ENCODE peak calls at places on chromosomes 16 and 17, in four cellular contexts. One of them, this sample, is unnamed.

GRCh38 chr16:68760671-68761275 is 23.7 kb downstream of the CDH1 start:
- DNase-seq in body of pancreas: peak; percentile 61
- DNase-seq in A549: peak; percentile 48
- DNase-seq in HCT116: no peak
- DNase-seq in this sample: no peak

GRCh38 chr17:2560658-2561057 is 32.8 kb upstream of the PAFAH1B1 start:
- DNase-seq in A549: no peak
- DNase-seq in HCT116: no peak
- DNase-seq in body of pancreas: no peak
- DNase-seq in this sample: no peak

GRCh38 chr17:44829558-44830358 is at the start of gene GJC1:
- DNase-seq in A549: peak; percentile 49
- DNase-seq in HCT116: no peak
- DNase-seq in body of pancreas: no peak
- DNase-seq in this sample: no peak

GRCh38 chr17:64185101-64185500 is 55.2 kb upstream of the ERN1 start:
- DNase-seq in HCT116: no peak
- DNase-seq in body of pancreas: no peak
- DNase-seq in A549: no peak
- DNase-seq in this sample: no peak

GRCh38 chr16:50519001-50519400 is 29.2 kb upstream of the NKD1 start:
- DNase-seq in A549: no peak
- DNase-seq in body of pancreas: no peak
- DNase-seq in HCT116: no peak
- DNase-seq in this sample: no peak

GRCh38 chr16:85019659-85020245 is 7.8 kb upstream of the KIAA0513 start:
- DNase-seq in body of pancreas: peak; percentile 91
- DNase-seq in HCT116: no peak
- DNase-seq in A549: no peak
- DNase-seq in this sample: no peak

GRCh38 chr17:15422392-15422957 is 44.9 kb downstream of the CDRT4 start:
- DNase-seq in HCT116: no peak
- DNase-seq in A549: no peak
- DNase-seq in body of pancreas: no peak
- DNase-seq in this sample: no peak

GRCh38 chr16:50309527-50310307 is 43.4 kb downstream of the ADCY7 start:
- DNase-seq in body of pancreas: no peak
- DNase-seq in HCT116: no peak
- DNase-seq in A549: no peak
- DNase-seq in this sample: no peak

GRCh38 chr17:57875109-57876022 is 25.5 kb upstream of the MRPS23 start:
- DNase-seq in HCT116: peak; percentile 90
- DNase-seq in body of pancreas: peak; percentile 90
- DNase-seq in A549: peak; percentile 98
- DNase-seq in this sample: no peak

GRCh38 chr16:15055141-15056053 is 477 bp downstream of the NTAN1 start:
- DNase-seq in A549: peak; percentile 30
- DNase-seq in HCT116: no peak
- DNase-seq in body of pancreas: peak; percentile 49
- DNase-seq in this sample: peak; percentile 36

GRCh38 chr16:8818499-8819270 is 21.0 kb downstream of the PMM2 start:
- DNase-seq in body of pancreas: no peak
- DNase-seq in HCT116: no peak
- DNase-seq in A549: no peak
- DNase-seq in this sample: no peak
- TF ChIP-seq POLR2A in body of pancreas: no peak
- TF ChIP-seq POLR2A in HCT116: no peak
- TF ChIP-seq POLR2A in A549: no peak
- TF ChIP-seq POLR2A in this sample: no peak

DNA sequence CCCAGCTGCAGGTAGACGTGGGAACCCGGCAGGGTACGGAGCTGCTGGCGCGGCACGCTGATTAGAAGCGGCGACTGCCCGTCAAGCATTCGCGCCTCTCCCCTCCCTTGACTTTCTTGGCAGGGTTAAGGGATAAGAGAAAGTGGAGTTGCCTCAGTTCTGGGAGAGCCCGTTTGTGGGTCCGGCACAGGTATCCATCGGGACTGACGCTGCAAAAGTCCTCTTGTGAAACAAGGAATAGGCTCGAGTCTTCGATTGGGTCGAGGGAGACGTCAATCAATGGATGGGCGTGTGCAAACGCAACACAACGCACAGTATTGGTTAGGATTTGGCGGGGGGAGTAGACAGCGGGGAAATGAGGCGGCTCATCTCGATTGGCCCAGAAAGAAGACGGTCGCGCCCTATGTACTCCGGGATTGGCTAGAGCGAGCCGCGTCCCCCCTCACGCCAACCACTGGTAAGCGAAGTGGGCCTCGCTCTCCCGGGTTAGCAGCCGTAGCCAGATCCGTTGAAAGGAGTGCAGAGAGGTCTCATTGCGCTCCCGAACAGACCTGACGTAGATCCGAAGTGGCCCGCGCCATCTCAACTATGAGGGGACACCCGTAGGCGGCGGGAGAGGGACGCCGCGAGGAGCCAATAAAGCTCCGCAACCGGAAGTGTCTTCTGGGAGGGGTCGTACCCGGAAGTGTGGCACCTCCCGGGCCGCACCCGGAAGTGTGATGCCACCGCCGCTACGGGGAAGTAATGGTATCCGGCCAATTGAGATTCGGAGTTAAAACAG is at the start of gene MON1B:
- DNase-seq in body of pancreas: peak; percentile 97
- DNase-seq in HCT116: peak; percentile 98
- DNase-seq in A549: peak; percentile 99
- DNase-seq in this sample: peak; percentile 98
- TF ChIP-seq POLR2A in body of pancreas: peak; percentile 97
- TF ChIP-seq POLR2A in HCT116: no peak
- TF ChIP-seq POLR2A in A549: peak; percentile 77
- TF ChIP-seq POLR2A in this sample: peak; percentile 93

GRCh38 chr16:67000384-67001158 is 12.2 kb downstream of the CES4A start:
- DNase-seq in A549: peak; percentile 58
- DNase-seq in body of pancreas: peak; percentile 84
- DNase-seq in HCT116: no peak
- DNase-seq in this sample: no peak
- TF ChIP-seq POLR2A in A549: peak; percentile 32
- TF ChIP-seq POLR2A in body of pancreas: peak; percentile 45
- TF ChIP-seq POLR2A in HCT116: no peak
- TF ChIP-seq POLR2A in this sample: no peak

GRCh38 chr16:81480856-81481821 is 36.5 kb downstream of the CMIP start:
- DNase-seq in A549: no peak
- DNase-seq in body of pancreas: no peak
- DNase-seq in HCT116: no peak
- DNase-seq in this sample: peak; percentile 5
- TF ChIP-seq POLR2A in A549: no peak
- TF ChIP-seq POLR2A in body of pancreas: no peak
- TF ChIP-seq POLR2A in HCT116: no peak
- TF ChIP-seq POLR2A in this sample: no peak

DNA sequence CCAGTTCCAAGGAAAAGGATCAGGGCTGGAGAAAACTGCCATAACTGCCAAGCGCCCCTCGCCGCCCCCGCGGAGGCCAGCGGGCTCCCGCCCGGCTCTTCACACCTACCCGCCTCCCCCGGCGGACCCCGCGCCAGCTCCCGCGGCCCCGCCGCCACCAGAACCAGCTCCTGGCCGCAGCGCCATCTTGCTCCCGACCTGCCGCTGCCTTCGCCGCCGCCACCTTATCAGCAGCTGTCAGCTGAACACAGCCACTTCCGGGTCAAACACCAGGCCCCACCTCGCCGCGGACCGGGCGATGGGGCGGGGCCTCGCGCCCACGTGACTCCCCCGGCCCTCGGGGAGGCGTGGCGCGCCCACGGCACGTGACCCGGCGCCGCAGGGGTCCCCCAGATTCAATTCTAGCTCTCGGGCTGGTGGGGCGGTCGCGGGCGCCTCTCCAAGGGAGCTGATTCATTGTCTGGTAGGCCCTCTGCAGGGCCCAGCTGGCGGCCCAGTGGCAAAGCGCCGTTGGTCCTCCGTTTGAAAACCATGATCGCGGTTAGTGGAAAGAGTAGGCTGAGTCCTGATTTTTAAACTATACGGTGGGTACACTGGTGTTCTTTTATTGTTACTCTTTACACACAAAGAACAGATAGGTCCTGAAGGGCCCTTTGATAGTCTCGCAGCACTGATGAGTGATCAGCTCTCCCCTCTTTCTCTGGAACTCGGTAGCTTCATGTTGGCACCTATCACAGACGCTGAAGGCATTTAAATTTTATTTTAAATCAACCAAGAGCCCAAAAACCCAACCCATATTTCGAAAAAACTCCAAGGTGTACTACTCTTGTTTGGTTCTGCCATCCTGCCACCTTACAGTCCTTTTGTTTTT is at the start of gene SYNRG:
- DNase-seq in body of pancreas: peak; percentile 95
- DNase-seq in HCT116: peak; percentile 86
- DNase-seq in A549: peak; percentile 99
- DNase-seq in this sample: peak; percentile 98
- TF ChIP-seq POLR2A in body of pancreas: peak; percentile 74
- TF ChIP-seq POLR2A in HCT116: peak; percentile 80
- TF ChIP-seq POLR2A in A549: peak; percentile 90
- TF ChIP-seq POLR2A in this sample: peak; percentile 83

DNA sequence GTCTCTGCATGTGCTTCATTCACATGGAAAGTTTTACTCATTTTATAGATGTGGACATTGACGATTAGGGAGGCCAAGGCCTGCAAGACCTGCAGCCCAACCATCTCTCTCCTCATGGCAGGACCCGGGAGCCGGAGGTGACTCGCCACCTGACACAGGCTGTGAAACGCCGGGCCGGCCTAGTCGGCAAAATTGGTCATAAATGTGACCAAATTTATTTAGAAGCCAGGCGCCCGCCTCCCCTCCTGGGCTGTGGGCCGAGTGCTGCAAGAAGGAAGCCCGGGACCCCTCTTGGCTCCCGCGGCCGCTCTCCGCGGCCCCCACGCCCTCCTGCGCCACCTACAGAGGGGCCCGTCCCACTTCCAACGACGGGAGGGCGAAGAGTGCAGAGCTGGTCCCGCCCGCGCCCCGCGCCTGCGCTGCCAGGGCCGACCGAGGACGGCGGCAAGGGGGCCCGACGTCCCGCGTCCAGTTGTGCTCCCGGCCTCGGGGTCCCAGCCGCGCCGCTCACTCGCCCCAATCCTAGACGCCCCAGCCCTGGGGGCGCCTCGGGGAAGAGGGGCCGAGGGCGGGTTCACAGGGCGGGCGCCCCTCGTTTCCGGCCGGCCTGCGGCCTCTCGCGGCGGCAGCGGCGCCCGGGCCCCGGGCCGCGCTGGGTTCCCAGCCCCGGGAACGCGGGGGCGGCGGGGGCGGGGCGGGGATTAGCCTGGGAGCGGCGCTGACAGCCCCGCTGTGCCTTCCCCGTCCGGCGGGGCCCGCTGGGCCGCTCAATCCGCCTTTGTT is 47.5 kb downstream of the WNT3 start:
- DNase-seq in A549: peak; percentile 62
- DNase-seq in HCT116: no peak
- DNase-seq in body of pancreas: peak; percentile 45
- DNase-seq in this sample: peak; percentile 60
- TF ChIP-seq POLR2A in A549: peak; percentile 69
- TF ChIP-seq POLR2A in HCT116: no peak
- TF ChIP-seq POLR2A in body of pancreas: no peak
- TF ChIP-seq POLR2A in this sample: no peak

GRCh38 chr16:24543949-24544348 is 4.6 kb downstream of the RBBP6 start:
- DNase-seq in HCT116: no peak
- DNase-seq in body of pancreas: no peak
- DNase-seq in A549: no peak
- DNase-seq in this sample: no peak
- TF ChIP-seq POLR2A in HCT116: no peak
- TF ChIP-seq POLR2A in body of pancreas: no peak
- TF ChIP-seq POLR2A in A549: no peak
- TF ChIP-seq POLR2A in this sample: no peak